ENCODE peak calls at places on chromosomes 4 and X, in five cellular contexts. One of them, this sample, is unnamed.

GRCh38 chr4:176784816-176785215 is 7.9 kb downstream of the VEGFC start:
- DNase-seq in IMR-90: peak
- DNase-seq in GM12878: no peak
- DNase-seq in SK-N-SH: no peak
- DNase-seq in A549: no peak
- DNase-seq in this sample: no peak

GRCh38 chr4:140884431-140885058 is 128.4 kb upstream of the TBC1D9 start:
- DNase-seq in SK-N-SH: peak
- DNase-seq in GM12878: peak
- DNase-seq in IMR-90: peak
- DNase-seq in A549: peak
- DNase-seq in this sample: peak

GRCh38 chr4:52371861-52372260 is 287.2 kb downstream of the USP46 start:
- DNase-seq in IMR-90: no peak
- DNase-seq in SK-N-SH: no peak
- DNase-seq in A549: no peak
- DNase-seq in GM12878: no peak
- DNase-seq in this sample: no peak

GRCh38 chr4:38132140-38132673 is 172.0 kb downstream of the PTTG2 start:
- DNase-seq in A549: no peak
- DNase-seq in SK-N-SH: peak
- DNase-seq in IMR-90: peak
- DNase-seq in GM12878: peak
- DNase-seq in this sample: no peak

GRCh38 chr4:140098481-140099132 is 55.4 kb downstream of the MAML3 start:
- DNase-seq in SK-N-SH: no peak
- DNase-seq in IMR-90: peak
- DNase-seq in A549: peak
- DNase-seq in GM12878: no peak
- DNase-seq in this sample: no peak

GRCh38 chr4:183492791-183493221 is 12.1 kb upstream of the ING2 start:
- DNase-seq in IMR-90: peak
- DNase-seq in SK-N-SH: no peak
- DNase-seq in A549: no peak
- DNase-seq in GM12878: no peak
- DNase-seq in this sample: no peak

GRCh38 chr4:167415461-167415860 is 181.2 kb upstream of the SPOCK3 start:
- DNase-seq in A549: no peak
- DNase-seq in GM12878: no peak
- DNase-seq in IMR-90: no peak
- DNase-seq in SK-N-SH: no peak
- DNase-seq in this sample: no peak

GRCh38 chr4:38170380-38170779 is 210.2 kb downstream of the PTTG2 start:
- DNase-seq in A549: no peak
- DNase-seq in SK-N-SH: no peak
- DNase-seq in GM12878: no peak
- DNase-seq in IMR-90: no peak
- DNase-seq in this sample: no peak

GRCh38 chr4:88731359-88731758 is 33.7 kb upstream of the NAP1L5 start:
- DNase-seq in GM12878: no peak
- DNase-seq in SK-N-SH: no peak
- DNase-seq in A549: no peak
- DNase-seq in IMR-90: no peak
- DNase-seq in this sample: no peak

GRCh38 chr4:30721353-30722091 is 1.4 kb downstream of the PCDH7 start:
- DNase-seq in SK-N-SH: peak
- DNase-seq in GM12878: no peak
- DNase-seq in IMR-90: peak
- DNase-seq in A549: peak
- DNase-seq in this sample: no peak

GRCh38 chr4:99971453-99972111 is 21.5 kb upstream of the H2AZ1 start:
- DNase-seq in IMR-90: no peak
- DNase-seq in SK-N-SH: no peak
- DNase-seq in GM12878: no peak
- DNase-seq in A549: no peak
- DNase-seq in this sample: no peak

GRCh38 chr4:186068581-186069402 is at the start of gene TLR3:
- DNase-seq in SK-N-SH: no peak
- DNase-seq in IMR-90: peak
- DNase-seq in GM12878: no peak
- DNase-seq in A549: no peak
- DNase-seq in this sample: no peak

GRCh38 chr4:80322716-80323115 is 12.8 kb upstream of the CFAP299 start:
- DNase-seq in IMR-90: peak
- DNase-seq in GM12878: no peak
- DNase-seq in SK-N-SH: no peak
- DNase-seq in A549: no peak
- DNase-seq in this sample: no peak

GRCh38 chr4:151484396-151485102 is 75.6 kb downstream of the FHIP1A start:
- DNase-seq in GM12878: no peak
- DNase-seq in A549: peak
- DNase-seq in IMR-90: peak
- DNase-seq in SK-N-SH: no peak
- DNase-seq in this sample: no peak

GRCh38 chrX:129522184-129523059 is 868 bp downstream of the SMARCA1 start:
- DNase-seq in SK-N-SH: peak
- DNase-seq in GM12878: no peak
- DNase-seq in A549: peak
- DNase-seq in IMR-90: peak
- DNase-seq in this sample: peak

GRCh38 chr4:44580231-44580630 is 71.2 kb downstream of the YIPF7 start:
- DNase-seq in IMR-90: no peak
- DNase-seq in SK-N-SH: no peak
- DNase-seq in GM12878: no peak
- DNase-seq in A549: no peak
- DNase-seq in this sample: no peak

GRCh38 chrX:13317366-13317765 is 2.5 kb downstream of the ATXN3L start:
- DNase-seq in SK-N-SH: no peak
- DNase-seq in A549: no peak
- DNase-seq in IMR-90: no peak
- DNase-seq in GM12878: no peak
- DNase-seq in this sample: no peak

GRCh38 chr4:76857010-76857409 is 40.9 kb downstream of the SOWAHB start:
- DNase-seq in SK-N-SH: no peak
- DNase-seq in GM12878: no peak
- DNase-seq in A549: no peak
- DNase-seq in IMR-90: no peak
- DNase-seq in this sample: no peak
- TF ChIP-seq RCOR1 in SK-N-SH: no peak
- TF ChIP-seq RCOR1 in GM12878: no peak
- TF ChIP-seq RCOR1 in A549: no peak
- TF ChIP-seq RCOR1 in IMR-90: no peak
- TF ChIP-seq RCOR1 in this sample: no peak

GRCh38 chrX:47202316-47202715 is 8.7 kb downstream of the UBA1 start:
- DNase-seq in IMR-90: no peak
- DNase-seq in A549: no peak
- DNase-seq in SK-N-SH: no peak
- DNase-seq in GM12878: no peak
- DNase-seq in this sample: no peak
- TF ChIP-seq RCOR1 in IMR-90: no peak
- TF ChIP-seq RCOR1 in A549: no peak
- TF ChIP-seq RCOR1 in SK-N-SH: no peak
- TF ChIP-seq RCOR1 in GM12878: no peak
- TF ChIP-seq RCOR1 in this sample: no peak

GRCh38 chr4:1512738-1513660 is 106.8 kb upstream of the NKX1-1 start:
- DNase-seq in IMR-90: no peak
- DNase-seq in A549: peak
- DNase-seq in SK-N-SH: peak
- DNase-seq in GM12878: no peak
- DNase-seq in this sample: peak
- TF ChIP-seq RCOR1 in IMR-90: no peak
- TF ChIP-seq RCOR1 in A549: no peak
- TF ChIP-seq RCOR1 in SK-N-SH: no peak
- TF ChIP-seq RCOR1 in GM12878: no peak
- TF ChIP-seq RCOR1 in this sample: no peak

DNA sequence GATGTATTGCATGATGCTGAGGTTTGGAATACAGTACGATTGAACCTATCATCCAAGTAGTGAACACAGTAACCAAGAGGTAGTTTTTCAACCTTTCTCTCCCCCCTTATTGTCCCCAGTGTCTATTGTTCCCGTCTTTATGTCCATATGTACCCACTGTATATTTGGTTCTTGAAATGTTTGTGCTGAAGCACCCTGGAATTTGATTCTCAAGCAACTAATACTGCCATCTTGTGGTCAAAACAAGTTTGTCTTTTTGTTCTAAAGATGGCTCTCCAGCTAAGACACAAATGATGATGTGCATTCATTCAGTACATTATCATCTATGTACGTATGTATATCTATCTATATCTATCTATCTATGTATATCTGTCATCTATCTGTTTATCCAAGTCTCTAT is 33.5 kb upstream of the DCX start:
- DNase-seq in GM12878: no peak
- DNase-seq in IMR-90: peak
- DNase-seq in A549: peak
- DNase-seq in SK-N-SH: peak
- DNase-seq in this sample: peak
- TF ChIP-seq RCOR1 in GM12878: no peak
- TF ChIP-seq RCOR1 in IMR-90: no peak
- TF ChIP-seq RCOR1 in A549: no peak
- TF ChIP-seq RCOR1 in SK-N-SH: no peak
- TF ChIP-seq RCOR1 in this sample: no peak

GRCh38 chr4:95219109-95219508 is 329.7 kb downstream of the UNC5C start:
- DNase-seq in SK-N-SH: no peak
- DNase-seq in IMR-90: peak
- DNase-seq in A549: no peak
- DNase-seq in GM12878: no peak
- DNase-seq in this sample: no peak
- TF ChIP-seq RCOR1 in SK-N-SH: no peak
- TF ChIP-seq RCOR1 in IMR-90: no peak
- TF ChIP-seq RCOR1 in A549: no peak
- TF ChIP-seq RCOR1 in GM12878: no peak
- TF ChIP-seq RCOR1 in this sample: no peak

DNA sequence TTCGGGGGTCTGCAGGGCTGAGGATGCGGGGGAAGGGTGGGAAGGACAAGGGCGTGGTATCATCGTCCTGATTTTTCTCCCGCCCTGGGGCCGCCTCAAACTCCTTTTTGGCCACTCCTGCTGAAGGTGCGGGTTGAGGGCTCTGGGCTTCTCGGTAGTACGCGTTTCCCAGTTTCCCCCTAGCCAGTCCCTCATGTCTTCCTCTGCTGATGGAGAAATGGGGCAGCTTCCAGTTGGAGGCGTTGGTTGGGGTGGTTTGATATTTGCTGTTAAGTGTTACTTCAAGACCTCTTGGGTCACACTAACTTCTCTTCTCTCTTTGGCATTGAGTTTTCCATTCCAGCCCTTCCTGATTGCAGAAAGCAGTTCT is 482 bp downstream of the GSTCD start:
- DNase-seq in GM12878: no peak
- DNase-seq in IMR-90: no peak
- DNase-seq in SK-N-SH: no peak
- DNase-seq in A549: no peak
- DNase-seq in this sample: no peak
- TF ChIP-seq RCOR1 in GM12878: no peak
- TF ChIP-seq RCOR1 in IMR-90: no peak
- TF ChIP-seq RCOR1 in SK-N-SH: no peak
- TF ChIP-seq RCOR1 in A549: no peak
- TF ChIP-seq RCOR1 in this sample: no peak

DNA sequence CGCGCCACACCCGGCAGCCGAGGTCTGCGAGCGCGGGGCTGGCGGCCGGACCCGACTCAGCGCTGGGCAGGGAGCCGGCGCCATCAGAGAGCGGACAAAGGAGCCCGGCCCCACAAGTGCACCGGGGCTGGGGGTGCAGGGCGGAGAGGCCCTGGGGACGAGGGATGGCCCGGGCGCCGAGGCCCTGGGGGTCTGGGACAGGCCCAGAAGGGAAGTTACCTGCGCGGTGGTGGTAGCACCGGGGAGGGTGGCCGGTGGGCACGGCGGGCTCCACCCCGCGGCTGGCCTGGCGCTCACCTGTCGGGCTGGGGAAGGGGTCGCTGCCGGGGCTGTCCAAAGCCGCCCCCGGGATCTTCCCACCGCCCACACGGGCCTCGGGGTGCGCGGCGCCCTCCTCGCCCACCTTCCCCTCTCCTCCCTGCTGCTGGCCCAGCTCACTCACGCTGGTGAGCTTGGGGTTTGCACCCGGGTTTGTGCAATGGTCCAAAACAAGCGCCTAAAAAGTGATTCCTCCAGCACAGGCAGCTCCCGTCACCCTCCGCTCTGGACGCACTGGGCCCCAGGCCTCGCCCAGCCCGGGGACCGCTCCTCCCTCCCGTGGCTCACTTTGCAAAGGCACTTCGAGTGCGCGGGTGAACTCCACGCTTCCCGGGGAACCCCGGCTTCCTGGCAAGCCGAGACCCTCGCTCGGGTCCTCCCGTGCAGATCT is at the start of gene CTPS2:
- DNase-seq in A549: peak
- DNase-seq in SK-N-SH: peak
- DNase-seq in IMR-90: peak
- DNase-seq in GM12878: no peak
- DNase-seq in this sample: peak
- TF ChIP-seq RCOR1 in A549: no peak
- TF ChIP-seq RCOR1 in SK-N-SH: no peak
- TF ChIP-seq RCOR1 in IMR-90: no peak
- TF ChIP-seq RCOR1 in GM12878: no peak
- TF ChIP-seq RCOR1 in this sample: no peak

GRCh38 chrX:42496239-42496638 is 281.7 kb downstream of the PPP1R2C start:
- DNase-seq in GM12878: no peak
- DNase-seq in IMR-90: no peak
- DNase-seq in A549: no peak
- DNase-seq in SK-N-SH: no peak
- DNase-seq in this sample: no peak
- TF ChIP-seq RCOR1 in GM12878: no peak
- TF ChIP-seq RCOR1 in IMR-90: no peak
- TF ChIP-seq RCOR1 in A549: no peak
- TF ChIP-seq RCOR1 in SK-N-SH: no peak
- TF ChIP-seq RCOR1 in this sample: no peak